ENCODE peak calls at places on chromosomes 4 and X, in seven cellular contexts. One of them, this sample, is unnamed.

GRCh38 chrX:132877954-132878536 is 80.4 kb downstream of the HS6ST2 start:
- DNase-seq in psoas muscle: no peak
- DNase-seq in stimulated activated CD4-positive, alpha-beta T cell treated with anti-CD3 and anti-CD28 coated beads, Interleukin-1b, Interleukin-23, amount 100 ng/mL, for 1 hour: no peak
- DNase-seq in mucosa of gallbladder: no peak
- DNase-seq in RPMI8226: no peak
- DNase-seq in myocyte: no peak
- DNase-seq in activated T-cell treated with anti-CD3 and anti-CD28 coated beads for 1 hour: no peak
- DNase-seq in this sample: no peak

GRCh38 chrX:122816288-122816687 is 367.8 kb upstream of the GRIA3 start:
- DNase-seq in RPMI8226: no peak
- DNase-seq in myocyte: peak; percentile 3
- DNase-seq in psoas muscle: no peak
- DNase-seq in activated T-cell treated with anti-CD3 and anti-CD28 coated beads for 1 hour: no peak
- DNase-seq in mucosa of gallbladder: no peak
- DNase-seq in stimulated activated CD4-positive, alpha-beta T cell treated with anti-CD3 and anti-CD28 coated beads, Interleukin-1b, Interleukin-23, amount 100 ng/mL, for 1 hour: no peak
- DNase-seq in this sample: no peak

GRCh38 chrX:318068-318738 is 393 bp downstream of the GTPBP6 start:
- DNase-seq in myocyte: peak; percentile 99
- DNase-seq in psoas muscle: peak; percentile 99
- DNase-seq in stimulated activated CD4-positive, alpha-beta T cell treated with anti-CD3 and anti-CD28 coated beads, Interleukin-1b, Interleukin-23, amount 100 ng/mL, for 1 hour: peak; percentile 97
- DNase-seq in mucosa of gallbladder: peak; percentile 98
- DNase-seq in activated T-cell treated with anti-CD3 and anti-CD28 coated beads for 1 hour: peak; percentile 96
- DNase-seq in RPMI8226: peak; percentile 100
- DNase-seq in this sample: no peak

GRCh38 chr4:94375364-94375763 is 32.7 kb upstream of the HPGDS start:
- DNase-seq in myocyte: no peak
- DNase-seq in activated T-cell treated with anti-CD3 and anti-CD28 coated beads for 1 hour: no peak
- DNase-seq in RPMI8226: no peak
- DNase-seq in psoas muscle: no peak
- DNase-seq in mucosa of gallbladder: no peak
- DNase-seq in stimulated activated CD4-positive, alpha-beta T cell treated with anti-CD3 and anti-CD28 coated beads, Interleukin-1b, Interleukin-23, amount 100 ng/mL, for 1 hour: no peak
- DNase-seq in this sample: no peak

GRCh38 chr4:83855044-83855443 is 319.1 kb downstream of the GPAT3 start:
- DNase-seq in mucosa of gallbladder: no peak
- DNase-seq in myocyte: peak; percentile 74
- DNase-seq in RPMI8226: no peak
- DNase-seq in psoas muscle: no peak
- DNase-seq in stimulated activated CD4-positive, alpha-beta T cell treated with anti-CD3 and anti-CD28 coated beads, Interleukin-1b, Interleukin-23, amount 100 ng/mL, for 1 hour: no peak
- DNase-seq in activated T-cell treated with anti-CD3 and anti-CD28 coated beads for 1 hour: no peak
- DNase-seq in this sample: no peak

GRCh38 chr4:152981278-152981677 is 45.2 kb downstream of the FHDC1 start:
- DNase-seq in mucosa of gallbladder: no peak
- DNase-seq in RPMI8226: no peak
- DNase-seq in myocyte: no peak
- DNase-seq in activated T-cell treated with anti-CD3 and anti-CD28 coated beads for 1 hour: no peak
- DNase-seq in psoas muscle: no peak
- DNase-seq in stimulated activated CD4-positive, alpha-beta T cell treated with anti-CD3 and anti-CD28 coated beads, Interleukin-1b, Interleukin-23, amount 100 ng/mL, for 1 hour: no peak
- DNase-seq in this sample: no peak

GRCh38 chr4:131304686-131305085 is 1844.4 kb upstream of the PCDH10 start:
- DNase-seq in activated T-cell treated with anti-CD3 and anti-CD28 coated beads for 1 hour: no peak
- DNase-seq in myocyte: no peak
- DNase-seq in psoas muscle: no peak
- DNase-seq in RPMI8226: no peak
- DNase-seq in mucosa of gallbladder: no peak
- DNase-seq in stimulated activated CD4-positive, alpha-beta T cell treated with anti-CD3 and anti-CD28 coated beads, Interleukin-1b, Interleukin-23, amount 100 ng/mL, for 1 hour: no peak
- DNase-seq in this sample: no peak

GRCh38 chr4:3328814-3329663 is 36.2 kb downstream of the RGS12 start:
- DNase-seq in mucosa of gallbladder: no peak
- DNase-seq in psoas muscle: no peak
- DNase-seq in myocyte: no peak
- DNase-seq in RPMI8226: no peak
- DNase-seq in stimulated activated CD4-positive, alpha-beta T cell treated with anti-CD3 and anti-CD28 coated beads, Interleukin-1b, Interleukin-23, amount 100 ng/mL, for 1 hour: no peak
- DNase-seq in activated T-cell treated with anti-CD3 and anti-CD28 coated beads for 1 hour: no peak
- DNase-seq in this sample: no peak

GRCh38 chr4:658681-659667 is 15.1 kb downstream of the ATP5ME start:
- DNase-seq in psoas muscle: peak; percentile 26
- DNase-seq in myocyte: no peak
- DNase-seq in stimulated activated CD4-positive, alpha-beta T cell treated with anti-CD3 and anti-CD28 coated beads, Interleukin-1b, Interleukin-23, amount 100 ng/mL, for 1 hour: no peak
- DNase-seq in RPMI8226: no peak
- DNase-seq in activated T-cell treated with anti-CD3 and anti-CD28 coated beads for 1 hour: no peak
- DNase-seq in mucosa of gallbladder: no peak
- DNase-seq in this sample: no peak

GRCh38 chr4:78057135-78057599 is at the start of gene FRAS1:
- DNase-seq in RPMI8226: no peak
- DNase-seq in stimulated activated CD4-positive, alpha-beta T cell treated with anti-CD3 and anti-CD28 coated beads, Interleukin-1b, Interleukin-23, amount 100 ng/mL, for 1 hour: no peak
- DNase-seq in activated T-cell treated with anti-CD3 and anti-CD28 coated beads for 1 hour: no peak
- DNase-seq in myocyte: peak; percentile 60
- DNase-seq in mucosa of gallbladder: peak; percentile 40
- DNase-seq in psoas muscle: peak; percentile 49
- DNase-seq in this sample: peak; percentile 55

GRCh38 chrX:65690057-65690855 is 22.8 kb downstream of the MSN start:
- DNase-seq in activated T-cell treated with anti-CD3 and anti-CD28 coated beads for 1 hour: no peak
- DNase-seq in myocyte: peak; percentile 83
- DNase-seq in mucosa of gallbladder: no peak
- DNase-seq in psoas muscle: peak; percentile 60
- DNase-seq in RPMI8226: no peak
- DNase-seq in stimulated activated CD4-positive, alpha-beta T cell treated with anti-CD3 and anti-CD28 coated beads, Interleukin-1b, Interleukin-23, amount 100 ng/mL, for 1 hour: no peak
- DNase-seq in this sample: no peak

GRCh38 chr4:184747034-184747830 is 13.3 kb upstream of the CENPU start:
- DNase-seq in psoas muscle: peak; percentile 84
- DNase-seq in mucosa of gallbladder: peak; percentile 26
- DNase-seq in stimulated activated CD4-positive, alpha-beta T cell treated with anti-CD3 and anti-CD28 coated beads, Interleukin-1b, Interleukin-23, amount 100 ng/mL, for 1 hour: no peak
- DNase-seq in RPMI8226: peak; percentile 93
- DNase-seq in activated T-cell treated with anti-CD3 and anti-CD28 coated beads for 1 hour: no peak
- DNase-seq in myocyte: peak; percentile 78
- DNase-seq in this sample: no peak

GRCh38 chrX:148784859-148785655 is 284.6 kb downstream of the AFF2 start:
- DNase-seq in myocyte: no peak
- DNase-seq in stimulated activated CD4-positive, alpha-beta T cell treated with anti-CD3 and anti-CD28 coated beads, Interleukin-1b, Interleukin-23, amount 100 ng/mL, for 1 hour: no peak
- DNase-seq in mucosa of gallbladder: no peak
- DNase-seq in RPMI8226: peak; percentile 3
- DNase-seq in psoas muscle: no peak
- DNase-seq in activated T-cell treated with anti-CD3 and anti-CD28 coated beads for 1 hour: no peak
- DNase-seq in this sample: no peak

GRCh38 chrX:78103656-78104446 is at the start of gene PGK1:
- DNase-seq in mucosa of gallbladder: peak; percentile 96
- DNase-seq in activated T-cell treated with anti-CD3 and anti-CD28 coated beads for 1 hour: peak; percentile 82
- DNase-seq in RPMI8226: peak; percentile 97
- DNase-seq in psoas muscle: peak; percentile 98
- DNase-seq in stimulated activated CD4-positive, alpha-beta T cell treated with anti-CD3 and anti-CD28 coated beads, Interleukin-1b, Interleukin-23, amount 100 ng/mL, for 1 hour: peak; percentile 78
- DNase-seq in myocyte: peak; percentile 96
- DNase-seq in this sample: peak; percentile 65